ENCODE peak calls at places on chromosomes 7 and 10, in nine cellular contexts. H, P, M, Q, S, J, E, U and L are unnamed samples.

GRCh38 chr7:116571037-116571436 is 46.2 kb downstream of the CAV1 start:
- DNase-seq in H (no peak), P (no peak), M (peak), Q (no peak), S (peak), J (peak), E (no peak), U (no peak), L (peak)

GRCh38 chr7:74206589-74207120 is 3.2 kb upstream of the LAT2 start:
- DNase-seq in H (peak), P (peak), M (peak), Q (peak), S (no peak), J (peak), E (peak), U (peak), L (peak)

GRCh38 chr7:134660961-134661376 is 14.3 kb downstream of the BPGM start:
- DNase-seq in H (no peak), P (no peak), M (peak), Q (no peak), S (peak), J (peak), E (no peak), U (no peak), L (peak)

GRCh38 chr10:12019343-12019971 is 23.2 kb downstream of the UPF2 start:
- DNase-seq in H (no peak), P (no peak), M (no peak), Q (no peak), S (no peak), J (peak), E (no peak), U (no peak), L (peak)

GRCh38 chr10:72099054-72099921 is 10.9 kb upstream of the SPOCK2 start:
- DNase-seq in H (no peak), P (no peak), M (peak), Q (no peak), S (no peak), J (peak), E (no peak), U (no peak), L (peak)

GRCh38 chr7:56537477-56537876 is 421.3 kb upstream of the NUPR2 start:
- DNase-seq in H (no peak), P (no peak), M (no peak), Q (no peak), S (no peak), J (no peak), E (no peak), U (no peak), L (no peak)

GRCh38 chr10:88080213-88080612 is 216.8 kb downstream of the PTEN start:
- DNase-seq in H (peak), P (no peak), M (no peak), Q (peak), S (no peak), J (peak), E (no peak), U (no peak), L (no peak)

GRCh38 chr7:22728416-22729029 is 1.5 kb downstream of the IL6 start:
- DNase-seq in H (peak), P (no peak), M (peak), Q (peak), S (no peak), J (peak), E (no peak), U (no peak), L (peak)

GRCh38 chr10:52208394-52208793 is 105.7 kb upstream of the DKK1 start:
- DNase-seq in H (no peak), P (no peak), M (no peak), Q (no peak), S (no peak), J (no peak), E (no peak), U (no peak), L (no peak)

GRCh38 chr10:34811968-34812514 is 3.1 kb downstream of the PARD3 start:
- DNase-seq in H (no peak), P (no peak), M (no peak), Q (no peak), S (no peak), J (peak), E (no peak), U (no peak), L (no peak)

GRCh38 chr10:62238880-62239279 is 29.8 kb downstream of the RTKN2 start:
- DNase-seq in H (no peak), P (no peak), M (no peak), Q (no peak), S (no peak), J (no peak), E (no peak), U (no peak), L (no peak)

GRCh38 chr7:156119771-156120170 is 307.5 kb upstream of the SHH start:
- DNase-seq in H (no peak), P (no peak), M (no peak), Q (no peak), S (no peak), J (no peak), E (no peak), U (no peak), L (no peak)

GRCh38 chr10:104580774-104581675 is 60.1 kb upstream of the SORCS3 start:
- DNase-seq in H (peak), P (peak), M (peak), Q (peak), S (no peak), J (peak), E (peak), U (peak), L (peak)

GRCh38 chr7:157980774-157981173 is 606.8 kb downstream of the PTPRN2 start:
- DNase-seq in H (no peak), P (peak), M (no peak), Q (no peak), S (no peak), J (no peak), E (no peak), U (no peak), L (no peak)

GRCh38 chr10:49594594-49594993 is 15.5 kb upstream of the SLC18A3 start:
- DNase-seq in H (peak), P (no peak), M (peak), Q (peak), S (no peak), J (peak), E (no peak), U (peak), L (peak)

GRCh38 chr10:13162013-13162364 is 631 bp downstream of the MCM10 start:
- DNase-seq in H (no peak), P (no peak), M (no peak), Q (no peak), S (no peak), J (no peak), E (peak), U (no peak), L (no peak)

GRCh38 chr7:27071622-27072390 is 24.0 kb downstream of the HOXA1 start:
- DNase-seq in H (no peak), P (no peak), M (no peak), Q (no peak), S (no peak), J (no peak), E (no peak), U (no peak), L (no peak)

GRCh38 chr7:116432517-116432916 is 67.0 kb upstream of the CAV2 start:
- DNase-seq in H (no peak), P (no peak), M (no peak), Q (no peak), S (no peak), J (no peak), E (no peak), U (no peak), L (no peak)

GRCh38 chr10:24318517-24318916 is 109.6 kb downstream of the KIAA1217 start:
- DNase-seq in H (no peak), P (no peak), M (peak), Q (no peak), S (no peak), J (no peak), E (no peak), U (no peak), L (peak)

GRCh38 chr7:137846588-137847417 is at the start of gene DGKI:
- DNase-seq in H (no peak), P (no peak), M (no peak), Q (peak), S (no peak), J (no peak), E (peak), U (no peak), L (no peak)

GRCh38 chr10:124732931-124733536 is 11.1 kb downstream of the FAM53B start:
- DNase-seq in H (no peak), P (peak), M (peak), Q (no peak), S (no peak), J (no peak), E (no peak), U (peak), L (peak)

GRCh38 chr7:33459340-33459751 is 330.0 kb downstream of the BBS9 start:
- DNase-seq in H (peak), P (no peak), M (peak), Q (peak), S (peak), J (peak), E (peak), U (no peak), L (peak)

GRCh38 chr10:61628875-61629513 is 33.7 kb upstream of the CABCOCO1 start:
- DNase-seq in H (no peak), P (peak), M (peak), Q (peak), S (peak), J (peak), E (no peak), U (no peak), L (peak)

GRCh38 chr10:31142026-31142425 is 110.4 kb upstream of the ZNF438 start:
- DNase-seq in H (no peak), P (no peak), M (no peak), Q (no peak), S (peak), J (peak), E (no peak), U (no peak), L (no peak)

GRCh38 chr10:126975221-126975620 is 70.0 kb downstream of the DOCK1 start:
- DNase-seq in H (no peak), P (no peak), M (no peak), Q (no peak), S (no peak), J (no peak), E (no peak), U (no peak), L (no peak)

GRCh38 chr10:107919626-107920235 is 755.2 kb upstream of the SORCS1 start:
- DNase-seq in H (no peak), P (no peak), M (no peak), Q (no peak), S (no peak), J (no peak), E (no peak), U (no peak), L (no peak)

GRCh38 chr7:43385309-43385680 is 197.6 kb upstream of the STK17A start:
- DNase-seq in H (no peak), P (no peak), M (peak), Q (no peak), S (no peak), J (no peak), E (no peak), U (no peak), L (peak)

GRCh38 chr10:73556855-73557254 is 34.3 kb downstream of the USP54 start:
- DNase-seq in H (no peak), P (no peak), M (no peak), Q (no peak), S (no peak), J (no peak), E (no peak), U (no peak), L (no peak)

GRCh38 chr7:122136033-122136432 is 8.0 kb downstream of the AASS start:
- DNase-seq in H (no peak), P (no peak), M (no peak), Q (no peak), S (no peak), J (peak), E (no peak), U (no peak), L (no peak)

DNA sequence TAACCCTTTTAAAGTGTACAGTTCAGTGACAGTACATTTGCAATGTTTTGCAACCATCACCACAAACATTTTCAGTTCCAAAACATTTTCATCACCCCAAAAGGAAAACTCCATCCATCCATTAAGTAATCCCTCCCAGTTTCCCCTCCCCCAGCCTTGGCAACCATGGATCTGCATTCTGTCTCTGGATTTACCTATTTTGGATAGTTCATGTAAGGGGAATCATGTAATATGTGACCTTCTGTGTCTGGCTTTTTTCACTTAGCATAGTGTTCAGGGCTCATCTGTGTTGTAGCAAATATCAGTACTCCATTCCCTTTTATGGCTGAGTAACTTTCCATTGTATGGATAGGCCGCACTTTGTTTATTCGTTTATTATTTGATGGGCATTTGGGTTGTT is 13.0 kb downstream of the PALD1 start:
- DNase-seq in H (no peak), P (no peak), M (no peak), Q (no peak), S (no peak), J (no peak), E (no peak), U (no peak), L (no peak)
- H3K4me3 ChIP-seq in H (peak), P (no peak), M (no peak), Q (no peak), S (no peak), J (no peak), E (no peak), U (no peak), L (no peak)

DNA sequence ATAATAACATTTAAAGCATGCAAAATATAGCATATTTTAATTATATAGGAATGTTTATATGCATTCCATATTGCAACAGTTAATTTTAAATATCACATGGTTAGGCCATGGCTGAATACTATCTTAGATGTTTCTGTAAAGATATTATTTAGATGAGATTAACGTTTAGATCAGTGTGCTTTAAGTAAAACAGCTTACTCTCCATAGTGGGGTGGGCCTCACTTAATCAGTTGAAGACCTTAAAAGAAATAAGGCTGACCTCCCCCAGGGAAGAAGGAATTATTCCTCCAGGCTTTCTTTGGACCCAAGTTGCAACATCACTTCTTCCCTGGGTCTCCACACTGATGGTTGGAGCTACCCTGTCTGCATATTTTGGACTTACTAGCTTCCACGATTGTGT is 1246.5 kb downstream of the TYW1 start:
- DNase-seq in H (no peak), P (no peak), M (no peak), Q (no peak), S (no peak), J (no peak), E (no peak), U (no peak), L (no peak)
- H3K4me3 ChIP-seq in H (no peak), P (no peak), M (no peak), Q (no peak), S (no peak), J (no peak), E (no peak), U (no peak), L (no peak)

DNA sequence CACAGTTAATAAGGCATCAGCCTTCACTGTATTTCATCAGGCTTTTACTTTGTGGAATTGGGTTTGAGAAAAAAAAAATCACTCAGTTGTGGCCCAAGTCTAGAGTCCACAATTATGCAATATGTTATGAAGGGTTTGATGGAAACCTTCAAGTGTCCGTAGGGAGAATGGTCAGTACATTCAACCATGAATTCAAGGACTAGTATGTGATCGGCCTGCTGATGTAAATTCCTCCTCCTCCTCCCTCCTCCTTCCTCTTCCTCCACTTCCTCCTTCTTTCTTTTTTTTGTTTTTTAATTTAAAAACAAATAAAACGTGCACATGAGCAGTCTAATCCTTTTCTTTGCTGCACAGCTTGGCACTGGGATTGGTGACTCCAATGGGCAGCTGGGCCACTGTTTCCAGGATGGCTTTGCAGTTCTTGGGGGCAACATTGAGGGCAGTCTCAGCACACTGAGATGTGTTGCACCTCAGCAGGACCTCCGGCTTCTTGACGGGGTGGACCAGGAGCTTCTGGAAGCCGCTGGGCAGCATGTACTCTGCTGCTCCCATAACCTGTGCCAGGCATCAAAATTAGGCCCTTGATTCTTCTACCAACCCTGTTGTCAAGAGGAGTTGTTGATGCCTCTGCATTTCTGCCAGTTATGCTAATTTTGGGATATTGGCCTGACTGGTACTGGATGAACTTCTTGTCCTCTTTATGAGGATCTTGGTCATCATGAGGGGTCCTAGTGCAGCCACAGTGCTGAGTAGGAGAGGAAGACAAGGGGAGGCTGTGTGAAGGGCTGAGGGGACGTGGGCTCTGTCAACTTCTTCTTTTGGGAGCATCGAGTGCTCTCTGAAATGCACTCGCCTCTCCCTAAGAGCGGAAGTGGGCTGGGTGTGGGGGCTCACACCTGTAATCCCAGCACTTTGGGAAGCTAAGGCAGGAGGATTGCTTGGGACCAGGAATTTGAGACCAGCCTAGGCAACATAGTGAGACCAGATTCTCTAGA is 9.3 kb upstream of the IL2RA start:
- DNase-seq in H (peak), P (no peak), M (no peak), Q (no peak), S (no peak), J (no peak), E (no peak), U (no peak), L (no peak)
- H3K4me3 ChIP-seq in H (peak), P (no peak), M (no peak), Q (no peak), S (no peak), J (no peak), E (no peak), U (no peak), L (no peak)

GRCh38 chr7:108146070-108146842 is 16.1 kb upstream of the LAMB4 start:
- DNase-seq in H (peak), P (peak), M (peak), Q (peak), S (peak), J (peak), E (peak), U (peak), L (peak)
- H3K4me3 ChIP-seq in H (no peak), P (peak), M (no peak), Q (peak), S (peak), J (no peak), E (peak), U (no peak), L (no peak)

GRCh38 chr10:79159141-79159619 is 90.4 kb downstream of the ZMIZ1 start:
- DNase-seq in H (no peak), P (peak), M (no peak), Q (no peak), S (peak), J (peak), E (no peak), U (no peak), L (no peak)
- H3K4me3 ChIP-seq in H (no peak), P (no peak), M (no peak), Q (no peak), S (no peak), J (no peak), E (no peak), U (no peak), L (no peak)

GRCh38 chr10:43338117-43338516 is 33.3 kb upstream of the FXYD4 start:
- DNase-seq in H (no peak), P (no peak), M (no peak), Q (peak), S (no peak), J (no peak), E (no peak), U (no peak), L (no peak)
- H3K4me3 ChIP-seq in H (no peak), P (no peak), M (no peak), Q (no peak), S (no peak), J (no peak), E (no peak), U (no peak), L (no peak)

DNA sequence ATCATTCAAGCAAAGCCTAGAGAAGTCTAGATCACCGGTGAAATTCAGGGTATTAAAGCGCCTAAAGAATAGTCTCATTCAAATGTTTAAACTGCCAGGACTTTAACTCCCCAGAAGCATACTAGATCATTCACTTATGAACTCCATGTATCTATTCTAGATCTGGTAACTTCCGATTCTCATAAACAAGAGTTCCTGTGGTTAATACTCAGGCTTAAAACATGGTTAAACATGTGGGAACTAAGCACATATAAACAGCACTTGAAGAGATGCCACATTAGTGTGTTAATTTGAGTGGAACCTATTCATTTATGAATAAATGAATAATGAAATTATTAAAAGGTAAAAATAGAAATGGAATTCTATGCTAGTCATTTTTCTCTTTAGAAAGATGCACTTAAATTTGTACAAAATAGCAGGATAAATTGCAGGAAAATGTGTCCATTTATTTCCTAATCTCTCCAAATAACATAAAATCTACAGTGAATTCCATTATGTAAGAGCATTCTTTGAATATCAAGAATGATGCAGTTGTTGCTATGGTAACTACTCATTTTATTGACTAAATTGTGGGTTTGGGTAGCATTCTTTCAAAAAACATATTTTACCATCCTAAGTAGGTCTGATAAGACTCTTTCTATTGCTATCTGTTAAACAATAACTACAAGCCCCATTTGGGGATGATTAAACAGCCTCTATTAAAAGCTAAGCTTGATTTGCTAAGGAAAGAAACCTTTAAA is 147.6 kb upstream of the TMEM168 start:
- DNase-seq in H (no peak), P (no peak), M (no peak), Q (no peak), S (no peak), J (peak), E (no peak), U (no peak), L (no peak)
- H3K4me3 ChIP-seq in H (peak), P (peak), M (no peak), Q (peak), S (peak), J (peak), E (peak), U (no peak), L (no peak)

DNA sequence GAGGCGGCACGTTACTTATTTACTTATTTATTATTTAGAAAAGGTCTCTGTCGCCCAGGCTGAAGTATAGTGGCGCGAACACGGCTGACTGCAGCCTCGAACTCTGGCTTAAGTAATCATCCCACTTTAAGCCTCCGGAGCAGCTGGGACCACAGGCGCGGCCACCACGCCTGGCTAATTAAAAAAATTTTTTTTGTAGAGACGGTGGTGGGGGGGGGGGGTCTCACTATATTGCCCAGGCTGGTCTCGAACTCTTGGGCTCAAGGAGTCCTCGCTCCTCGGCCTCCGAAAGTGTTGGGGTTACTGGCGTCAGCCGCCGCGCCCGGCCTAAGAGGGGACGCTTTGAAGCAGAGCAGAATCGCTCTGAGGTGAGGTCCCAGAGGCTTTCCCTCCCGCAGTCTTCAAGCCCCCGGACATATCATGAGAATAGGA is 675 bp upstream of the FRAT2 start:
- DNase-seq in H (peak), P (peak), M (no peak), Q (peak), S (no peak), J (no peak), E (no peak), U (peak), L (no peak)
- H3K4me3 ChIP-seq in H (peak), P (peak), M (peak), Q (peak), S (peak), J (peak), E (peak), U (peak), L (peak)